ENCODE peak calls at places on chromosomes 6 and 20, in four cellular contexts. D is GM12891, T is GM12878, A is K562. K is an unnamed sample.

GRCh38 chr6:87330961-87331360 is 1.9 kb upstream of the GJB7 start:
- DNase-seq in D (no peak), T (no peak), A (no peak), K (no peak)

GRCh38 chr6:27078734-27079357 is 168.7 kb upstream of the PRSS16 start:
- DNase-seq in D (no peak), T (peak; percentile 57), A (peak; percentile 48), K (peak; percentile 58)

GRCh38 chr6:89711801-89712200 is 73.3 kb upstream of the LYRM2 start:
- DNase-seq in D (no peak), T (no peak), A (no peak), K (no peak)

GRCh38 chr20:52684911-52685310 is 287.2 kb upstream of the TSHZ2 start:
- DNase-seq in D (no peak), T (no peak), A (no peak), K (no peak)

GRCh38 chr20:57622579-57623381 is 2.6 kb upstream of the ZBP1 start:
- DNase-seq in D (no peak), T (no peak), A (peak; percentile 63), K (peak; percentile 60)

GRCh38 chr20:60048634-60049578 is 90.7 kb downstream of the CDH26 start:
- DNase-seq in D (no peak), T (no peak), A (peak; percentile 74), K (no peak)

GRCh38 chr6:122495612-122496011 is 24.0 kb upstream of the SERINC1 start:
- DNase-seq in D (no peak), T (no peak), A (no peak), K (peak; percentile 57)

GRCh38 chr6:170125447-170126300 is 165.2 kb downstream of the DLL1 start:
- DNase-seq in D (no peak), T (no peak), A (no peak), K (no peak)

GRCh38 chr6:55082021-55082420 is 92.3 kb upstream of the HCRTR2 start:
- DNase-seq in D (no peak), T (no peak), A (no peak), K (no peak)

GRCh38 chr20:25270829-25271251 is 23.0 kb downstream of the PYGB start:
- DNase-seq in D (no peak), T (no peak), A (no peak), K (no peak)

GRCh38 chr20:52590100-52590499 is 382.1 kb upstream of the TSHZ2 start:
- DNase-seq in D (no peak), T (no peak), A (no peak), K (no peak)

GRCh38 chr6:12760911-12761310 is 44.3 kb downstream of the PHACTR1 start:
- DNase-seq in D (no peak), T (no peak), A (no peak), K (no peak)

GRCh38 chr6:12578751-12579150 is 137.8 kb upstream of the PHACTR1 start:
- DNase-seq in D (no peak), T (no peak), A (no peak), K (no peak)

GRCh38 chr6:69580696-69581095 is 216.1 kb downstream of the LMBRD1 start:
- DNase-seq in D (no peak), T (no peak), A (no peak), K (no peak)

GRCh38 chr6:151999194-151999593 is 191.7 kb downstream of the ESR1 start:
- DNase-seq in D (no peak), T (no peak), A (no peak), K (no peak)

GRCh38 chr20:40335437-40335836 is 353.6 kb downstream of the MAFB start:
- DNase-seq in D (no peak), T (no peak), A (no peak), K (no peak)

GRCh38 chr20:47464380-47465101 is 37.1 kb upstream of the NCOA3 start:
- DNase-seq in D (no peak), T (no peak), A (no peak), K (peak; percentile 84)

GRCh38 chr6:33620158-33620583 is 951 bp upstream of the ITPR3 start:
- DNase-seq in D (no peak), T (no peak), A (peak; percentile 56), K (peak; percentile 14)

GRCh38 chr20:22924036-22924737 is 110.9 kb upstream of the SSTR4 start:
- DNase-seq in D (no peak), T (no peak), A (peak; percentile 27), K (no peak)

GRCh38 chr6:74731204-74731603 is 474.6 kb downstream of the COL12A1 start:
- DNase-seq in D (no peak), T (no peak), A (no peak), K (no peak)

GRCh38 chr20:34124469-34125249 is 12.6 kb upstream of the EIF2S2 start:
- DNase-seq in D (peak; percentile 42), T (no peak), A (no peak), K (no peak)
- TF ChIP-seq SPI1 in D (peak; percentile 99), T (peak; percentile 98), A (no peak), K (no peak)

DNA sequence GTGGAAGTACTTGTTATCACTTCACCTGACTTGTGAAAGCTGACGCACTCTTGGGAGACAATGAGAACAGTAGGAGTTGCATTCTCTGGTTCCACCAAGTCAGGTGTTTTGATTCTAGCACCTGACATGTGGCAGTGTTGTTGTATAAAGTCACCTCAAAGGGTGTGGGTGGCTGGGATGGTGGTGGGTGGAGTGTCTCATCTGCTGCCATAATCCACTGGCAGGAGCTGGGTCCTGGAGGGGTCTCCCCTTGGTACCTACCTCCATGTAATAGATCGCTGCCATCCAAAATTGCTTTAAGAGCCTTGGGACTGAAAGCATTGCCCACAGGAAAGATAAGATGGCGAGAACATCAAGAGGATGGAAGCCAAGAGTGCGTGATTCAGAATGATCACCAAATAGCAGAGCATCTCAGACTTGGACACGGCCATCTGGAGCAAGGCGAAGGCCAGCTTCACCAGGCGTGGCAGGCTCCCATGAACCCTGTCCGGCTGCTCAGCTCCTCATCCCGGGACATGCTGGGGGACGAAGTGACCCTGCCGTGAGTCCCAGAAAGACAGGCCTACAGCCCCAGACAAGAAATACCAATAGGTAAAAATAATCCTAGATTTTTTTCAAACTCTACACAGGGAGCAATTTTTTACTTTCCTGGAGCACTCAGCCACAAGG is 56.6 kb downstream of the NPEPL1 start:
- DNase-seq in D (no peak), T (no peak), A (no peak), K (no peak)
- TF ChIP-seq SPI1 in D (no peak), T (no peak), A (no peak), K (no peak)

DNA sequence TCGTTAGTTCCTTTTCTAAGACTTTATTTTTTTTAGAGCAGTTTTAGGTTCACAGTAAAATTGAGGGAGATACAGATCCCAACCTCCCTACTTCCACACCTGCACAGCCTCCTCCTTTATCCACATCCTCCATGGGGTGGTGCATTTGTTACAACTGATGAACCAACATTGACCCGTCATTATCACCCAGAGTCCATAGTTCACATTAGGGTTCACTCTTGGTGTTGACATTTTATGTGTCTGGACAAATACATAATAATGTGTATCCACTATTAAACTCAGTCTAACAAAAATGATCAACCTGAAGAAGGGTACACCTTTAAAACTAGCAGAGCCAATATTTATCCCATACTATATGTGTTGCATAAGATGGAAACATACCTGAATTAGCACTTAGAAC is 130.4 kb upstream of the CCDC28A start:
- DNase-seq in D (no peak), T (no peak), A (no peak), K (no peak)
- TF ChIP-seq SPI1 in D (no peak), T (no peak), A (no peak), K (no peak)

DNA sequence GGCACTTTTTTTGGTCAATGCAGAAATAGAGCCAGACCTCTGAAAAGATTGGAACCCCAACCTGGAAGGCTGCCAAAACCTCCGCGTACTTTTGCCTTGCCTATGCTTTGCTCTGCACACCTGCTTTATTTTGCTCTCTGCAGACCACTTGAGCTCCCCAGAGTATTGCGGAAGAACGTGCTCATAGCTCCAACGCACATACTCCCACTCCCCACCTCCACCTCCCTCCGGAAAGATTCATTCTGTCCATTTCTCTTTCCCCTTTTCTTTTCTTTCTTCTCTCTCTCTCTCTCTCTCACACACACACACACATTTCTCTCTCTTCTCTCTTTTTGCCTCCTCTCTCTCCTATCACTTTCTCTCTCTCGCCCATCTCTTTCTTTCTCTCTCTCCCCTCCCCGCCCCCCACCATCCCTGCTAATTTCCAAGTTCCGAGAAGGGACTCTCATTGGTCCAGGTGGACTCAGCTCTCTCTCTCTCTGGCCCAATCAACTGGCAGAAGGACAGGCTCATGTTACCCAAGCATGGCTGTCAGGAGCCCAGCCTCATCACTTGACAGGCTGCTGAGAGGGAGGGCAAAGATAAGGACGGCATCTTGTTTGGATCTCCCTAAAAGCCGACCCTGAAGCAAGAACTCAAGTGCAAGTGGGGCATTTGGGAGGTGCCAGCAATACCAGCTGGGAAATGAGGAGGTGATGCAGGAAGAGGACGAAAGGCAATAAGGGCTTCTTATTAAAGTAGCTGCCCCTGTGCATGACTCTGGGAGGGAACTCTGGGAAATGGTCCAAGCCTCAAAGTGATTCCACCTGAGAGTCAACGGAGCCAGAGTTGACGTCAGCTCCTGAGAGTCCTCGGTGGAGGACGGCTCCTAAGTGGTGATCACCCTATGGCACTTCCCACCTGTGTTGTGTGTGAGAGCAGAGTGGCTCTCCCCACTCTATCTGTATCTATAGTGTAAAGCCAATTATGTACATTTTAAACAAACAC is 246.1 kb downstream of the LY86 start:
- DNase-seq in D (no peak), T (no peak), A (no peak), K (no peak)
- TF ChIP-seq SPI1 in D (no peak), T (no peak), A (no peak), K (no peak)

K was measured in HL-60.